ENCODE peak calls at places on chromosomes 5 and 9, in four cellular contexts. E, N, S and O are unnamed samples.

GRCh38 chr9:98364042-98364441 is 108.6 kb upstream of the TBC1D2 start:
- DNase-seq in E (no peak), N (no peak), S (no peak), O (no peak)

GRCh38 chr9:135884328-135885035 is 22.9 kb downstream of the CAMSAP1 start:
- DNase-seq in E (no peak), N (no peak), S (no peak), O (no peak)

GRCh38 chr5:17185776-17186175 is 31.7 kb upstream of the BASP1 start:
- DNase-seq in E (no peak), N (peak), S (no peak), O (peak)

GRCh38 chr9:133841167-133841812 is 103.1 kb upstream of the SARDH start:
- DNase-seq in E (no peak), N (no peak), S (no peak), O (no peak)

GRCh38 chr5:169547508-169547907 is 36.1 kb upstream of the SPDL1 start:
- DNase-seq in E (no peak), N (no peak), S (no peak), O (no peak)

GRCh38 chr5:65892801-65893200 is 33.6 kb upstream of the ERBIN start:
- DNase-seq in E (no peak), N (no peak), S (no peak), O (no peak)

GRCh38 chr5:158899792-158900191 is 199.9 kb downstream of the EBF1 start:
- DNase-seq in E (peak), N (no peak), S (no peak), O (no peak)

GRCh38 chr9:133986061-133986460 is 6.1 kb downstream of the VAV2 start:
- DNase-seq in E (no peak), N (peak), S (no peak), O (no peak)

GRCh38 chr9:10793306-10793705 is 180.5 kb upstream of the PTPRD start:
- DNase-seq in E (no peak), N (no peak), S (no peak), O (no peak)

GRCh38 chr9:92138157-92138959 is 23.1 kb upstream of the SPTLC1 start:
- DNase-seq in E (no peak), N (peak), S (peak), O (peak)

GRCh38 chr5:136062563-136063274 is 33.9 kb downstream of the TGFBI start:
- DNase-seq in E (no peak), N (peak), S (no peak), O (no peak)

GRCh38 chr9:114283551-114284111 is 39.3 kb upstream of the ORM1 start:
- DNase-seq in E (no peak), N (peak), S (no peak), O (no peak)

GRCh38 chr9:71909887-71910601 is 949 bp downstream of the ABHD17B start:
- DNase-seq in E (peak), N (peak), S (peak), O (no peak)

GRCh38 chr9:17031546-17031945 is 103.3 kb upstream of the CNTLN start:
- DNase-seq in E (no peak), N (no peak), S (no peak), O (no peak)

GRCh38 chr5:169913479-169913878 is 66.8 kb downstream of the INSYN2B start:
- DNase-seq in E (no peak), N (no peak), S (no peak), O (no peak)

GRCh38 chr5:52822437-52822836 is 34.7 kb downstream of the ITGA1 start:
- DNase-seq in E (no peak), N (peak), S (no peak), O (peak)

GRCh38 chr9:14910178-14910805 is at the start of gene FREM1:
- DNase-seq in E (peak), N (peak), S (no peak), O (peak)

GRCh38 chr5:74888117-74888516 is 21.9 kb upstream of the FAM169A start:
- DNase-seq in E (no peak), N (no peak), S (no peak), O (no peak)

GRCh38 chr5:78603636-78604175 is 44.9 kb downstream of the LHFPL2 start:
- DNase-seq in E (no peak), N (no peak), S (no peak), O (no peak)

GRCh38 chr9:16555802-16556201 is 314.7 kb downstream of the BNC2 start:
- DNase-seq in E (no peak), N (no peak), S (no peak), O (no peak)

GRCh38 chr5:151670074-151670686 is 16.5 kb downstream of the SPARC start:
- DNase-seq in E (no peak), N (no peak), S (no peak), O (no peak)

GRCh38 chr9:7368410-7369292 is 430.9 kb downstream of the DMAC1 start:
- DNase-seq in E (no peak), N (no peak), S (no peak), O (no peak)

GRCh38 chr9:128419061-128419925 is 1.4 kb upstream of the CERCAM start:
- DNase-seq in E (peak), N (no peak), S (no peak), O (no peak)

GRCh38 chr9:136494531-136495215 is 11.8 kb upstream of the SEC16A start:
- DNase-seq in E (no peak), N (no peak), S (no peak), O (no peak)

GRCh38 chr5:115419794-115420585 is 123.5 kb upstream of the CCDC112 start:
- DNase-seq in E (no peak), N (no peak), S (no peak), O (no peak)

GRCh38 chr9:75438716-75439115 is 350.4 kb downstream of the OSTF1 start:
- DNase-seq in E (no peak), N (no peak), S (no peak), O (no peak)

GRCh38 chr9:93196095-93197055 is 12.4 kb downstream of the WNK2 start:
- DNase-seq in E (no peak), N (no peak), S (no peak), O (no peak)